ENCODE peak calls at places on chromosomes 12 and 14, in four cellular contexts. P is spleen, E is lung, V is colonic mucosa. I is an unnamed sample. For H3K4me1, the result is how much of the 10 kb centered on the place peaks cover.

GRCh38 chr14:58814476-58814875 is 176.7 kb downstream of the DACT1 start:
- DNase-seq in P (no peak), E (no peak), V (no peak), I (no peak)

GRCh38 chr12:51976376-51977160 is 25.1 kb downstream of the ACVR1B start:
- DNase-seq in P (no peak), E (no peak), V (no peak), I (no peak)

GRCh38 chr12:31728289-31728916 is 418 bp downstream of the AMN1 start:
- DNase-seq in P (no peak), E (no peak), V (peak), I (no peak)

GRCh38 chr12:109134186-109134917 is 18.0 kb downstream of the ACACB start:
- DNase-seq in P (peak), E (peak), V (no peak), I (no peak)

GRCh38 chr12:125983094-125983783 is 918.0 kb downstream of the AACS start:
- DNase-seq in P (peak), E (no peak), V (peak), I (peak)

GRCh38 chr12:19411234-19412221 is 27.8 kb upstream of the AEBP2 start:
- DNase-seq in P (peak), E (no peak), V (no peak), I (no peak)

GRCh38 chr12:127964717-127965116 is 302.3 kb upstream of the TMEM132C start:
- DNase-seq in P (no peak), E (no peak), V (peak), I (no peak)

GRCh38 chr12:32124637-32125036 is 18.0 kb downstream of the BICD1 start:
- DNase-seq in P (no peak), E (no peak), V (no peak), I (no peak)

GRCh38 chr14:62244221-62244620 is 482.0 kb downstream of the SNAPC1 start:
- DNase-seq in P (no peak), E (no peak), V (no peak), I (no peak)

GRCh38 chr12:119176267-119177055 is 2.3 kb upstream of the HSPB8 start:
- DNase-seq in P (no peak), E (peak), V (peak), I (no peak)
- H3K27ac ChIP-seq in P (no peak), E (peak), V (peak), I (no peak)

GRCh38 chr12:65609359-65609771 is 214.9 kb upstream of the HMGA2 start:
- DNase-seq in P (no peak), E (no peak), V (no peak), I (peak)
- TF ChIP-seq CTCF in P (no peak), E (no peak), V (no peak), I (peak)

GRCh38 chr12:75660805-75661404 is 149.5 kb upstream of the KRR1 start:
- DNase-seq in P (no peak), E (no peak), V (no peak), I (no peak)
- H3K4me1 ChIP-seq in P (under half), E (under half), V (under half), I (half or more)

GRCh38 chr14:23588884-23589598 is 10.5 kb upstream of the JPH4 start:
- DNase-seq in P (peak), E (peak), V (peak), I (peak)
- H3K27ac ChIP-seq in P (no peak), E (no peak), V (no peak), I (no peak)

GRCh38 chr14:101235872-101236221 is 325.4 kb upstream of the DIO3 start:
- DNase-seq in P (no peak), E (no peak), V (no peak), I (no peak)

GRCh38 chr14:101236496-101237240 is 324.6 kb upstream of the DIO3 start:
- DNase-seq in P (no peak), E (no peak), V (no peak), I (no peak)

GRCh38 chr14:101233861-101234587 is 327.3 kb upstream of the DIO3 start:
- DNase-seq in P (no peak), E (no peak), V (no peak), I (peak)

GRCh38 chr14:101234588-101234937 is 326.7 kb upstream of the DIO3 start:
- DNase-seq in P (no peak), E (no peak), V (no peak), I (peak)

DNA sequence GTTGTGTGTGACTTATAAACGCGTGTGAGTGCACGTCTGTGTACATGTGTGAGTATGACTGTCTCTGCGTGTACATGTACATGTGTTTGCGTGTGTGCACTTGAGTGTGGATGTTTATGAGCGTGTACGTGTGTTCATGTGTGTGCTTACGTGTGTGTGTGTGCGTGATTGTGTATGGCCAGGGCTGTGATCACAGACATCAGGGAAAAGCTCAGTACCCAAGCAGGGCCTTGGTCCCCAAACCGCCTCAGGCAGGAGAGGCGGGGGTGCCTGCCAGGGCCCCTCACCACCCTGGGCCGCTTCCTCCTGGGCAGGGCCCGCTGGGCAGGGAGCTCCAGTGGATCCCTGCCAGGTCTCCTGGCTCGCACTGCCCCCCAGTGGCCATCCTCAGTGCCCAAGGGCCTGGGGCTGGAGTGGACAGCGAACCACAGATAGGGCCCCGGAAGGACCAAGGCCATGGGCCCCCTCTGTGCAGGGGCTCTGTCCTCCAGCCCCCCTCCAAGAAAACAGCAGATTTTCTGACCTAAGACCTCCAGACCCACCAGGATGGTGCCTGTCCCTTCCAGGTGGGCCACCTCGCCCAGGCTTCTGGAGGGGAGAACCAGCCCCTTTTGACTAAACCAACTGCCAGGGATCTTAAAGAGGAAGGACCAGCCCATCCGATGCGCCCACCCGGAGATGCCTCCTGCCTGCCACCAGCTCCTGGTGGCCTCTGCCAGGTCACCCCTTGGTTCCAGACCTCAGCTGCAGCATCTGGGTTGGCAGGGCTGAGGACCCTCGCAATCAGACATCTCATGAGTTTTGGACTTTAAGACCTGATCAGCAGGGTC is 326.0 kb upstream of the DIO3 start:
- DNase-seq in P (no peak), E (peak), V (peak), I (peak)
- TF ChIP-seq CTCF in P (peak), E (peak), V (peak), I (peak)

DNA sequence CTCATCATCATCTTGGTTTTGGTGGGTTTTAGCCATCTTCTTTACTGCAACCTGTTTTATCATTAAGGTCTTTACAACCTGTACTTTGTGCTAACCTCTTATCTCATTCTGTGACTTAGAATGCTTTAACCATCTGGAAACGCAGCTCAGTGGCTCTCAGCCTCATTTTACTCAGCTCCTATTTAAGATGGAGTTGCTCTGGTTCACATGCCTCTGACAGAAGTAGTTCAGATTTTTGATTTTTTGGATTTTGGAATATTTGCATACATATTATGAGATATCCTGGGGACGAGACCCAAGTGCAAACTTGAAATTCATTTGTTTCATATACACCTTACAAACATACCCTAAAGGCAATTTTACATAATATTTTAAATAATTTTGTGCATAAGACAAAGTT is 10.7 kb downstream of the SLC38A1 start:
- DNase-seq in P (no peak), E (no peak), V (no peak), I (no peak)
- H3K4me1 ChIP-seq in P (half or more), E (under half), V (under half), I (under half)

GRCh38 chr14:36773136-36773540 is 111.5 kb downstream of the PAX9 start:
- DNase-seq in P (no peak), E (no peak), V (no peak), I (no peak)

GRCh38 chr14:36766974-36767373 is 105.3 kb downstream of the PAX9 start:
- DNase-seq in P (no peak), E (no peak), V (no peak), I (no peak)

GRCh38 chr14:36767603-36768281 is 106.1 kb downstream of the PAX9 start:
- DNase-seq in P (no peak), E (no peak), V (no peak), I (no peak)

GRCh38 chr14:36771256-36771655 is 109.6 kb downstream of the PAX9 start:
- DNase-seq in P (no peak), E (no peak), V (peak), I (no peak)

GRCh38 chr14:36768638-36769337 is 107.1 kb downstream of the PAX9 start:
- DNase-seq in P (no peak), E (no peak), V (no peak), I (no peak)
- H3K27ac ChIP-seq in P (no peak), E (no peak), V (no peak), I (peak)

GRCh38 chr12:95151406-95151805 is 65.9 kb downstream of the FGD6 start:
- DNase-seq in P (no peak), E (no peak), V (no peak), I (no peak)
- TF ChIP-seq CTCF in P (no peak), E (no peak), V (no peak), I (no peak)

GRCh38 chr14:91368681-91369416 is 48.8 kb downstream of the CCDC88C start:
- DNase-seq in P (no peak), E (no peak), V (no peak), I (no peak)
- H3K4me1 ChIP-seq in P (half or more), E (under half), V (under half), I (under half)

GRCh38 chr14:54329082-54329695 is 67.6 kb upstream of the CDKN3 start:
- DNase-seq in P (no peak), E (peak), V (peak), I (no peak)
- H3K27ac ChIP-seq in P (no peak), E (no peak), V (no peak), I (no peak)